ENCODE peak calls at places on chromosome 5, in four cellular contexts. One of them, this sample, is unnamed.

GRCh38 chr5:38541174-38541724 is 15.2 kb downstream of the LIFR start:
- DNase-seq in heart right ventricle: no peak
- DNase-seq in fibroblast of lung: no peak
- DNase-seq in Peyer's patch: no peak
- DNase-seq in this sample: no peak

GRCh38 chr5:77630246-77631165 is 8.0 kb downstream of the OTP start:
- DNase-seq in heart right ventricle: peak
- DNase-seq in Peyer's patch: peak
- DNase-seq in fibroblast of lung: no peak
- DNase-seq in this sample: no peak

GRCh38 chr5:6504677-6505414 is 56.2 kb downstream of the UBE2QL1 start:
- DNase-seq in fibroblast of lung: no peak
- DNase-seq in heart right ventricle: no peak
- DNase-seq in Peyer's patch: no peak
- DNase-seq in this sample: peak

GRCh38 chr5:17185776-17186175 is 31.7 kb upstream of the BASP1 start:
- DNase-seq in fibroblast of lung: peak
- DNase-seq in Peyer's patch: no peak
- DNase-seq in heart right ventricle: no peak
- DNase-seq in this sample: peak

GRCh38 chr5:121251954-121252353 is 599.7 kb upstream of the FTMT start:
- DNase-seq in fibroblast of lung: peak
- DNase-seq in Peyer's patch: no peak
- DNase-seq in heart right ventricle: no peak
- DNase-seq in this sample: peak

GRCh38 chr5:76473676-76474075 is 70.6 kb downstream of the IQGAP2 start:
- DNase-seq in heart right ventricle: no peak
- DNase-seq in Peyer's patch: peak
- DNase-seq in fibroblast of lung: no peak
- DNase-seq in this sample: no peak

GRCh38 chr5:42495908-42496307 is 72.7 kb downstream of the GHR start:
- DNase-seq in Peyer's patch: no peak
- DNase-seq in fibroblast of lung: peak
- DNase-seq in heart right ventricle: no peak
- DNase-seq in this sample: no peak

GRCh38 chr5:42944989-42945388 is 95.1 kb downstream of the ANXA2R start:
- DNase-seq in Peyer's patch: no peak
- DNase-seq in heart right ventricle: no peak
- DNase-seq in fibroblast of lung: peak
- DNase-seq in this sample: peak

GRCh38 chr5:175654807-175655206 is 3.1 kb upstream of the HRH2 start:
- DNase-seq in fibroblast of lung: no peak
- DNase-seq in heart right ventricle: no peak
- DNase-seq in Peyer's patch: no peak
- DNase-seq in this sample: no peak

GRCh38 chr5:150613991-150614650 is 26.3 kb upstream of the SYNPO start:
- DNase-seq in Peyer's patch: no peak
- DNase-seq in fibroblast of lung: no peak
- DNase-seq in heart right ventricle: peak
- DNase-seq in this sample: no peak

GRCh38 chr5:170366276-170366675 is 22.9 kb downstream of the KCNMB1 start:
- DNase-seq in Peyer's patch: no peak
- DNase-seq in fibroblast of lung: no peak
- DNase-seq in heart right ventricle: no peak
- DNase-seq in this sample: no peak

GRCh38 chr5:28009526-28010025 is 971.2 kb upstream of the CDH9 start:
- DNase-seq in Peyer's patch: no peak
- DNase-seq in heart right ventricle: no peak
- DNase-seq in fibroblast of lung: no peak
- DNase-seq in this sample: peak

GRCh38 chr5:69166686-69167487 is at the start of gene CCNB1:
- DNase-seq in heart right ventricle: peak
- DNase-seq in fibroblast of lung: peak
- DNase-seq in Peyer's patch: peak
- DNase-seq in this sample: peak

GRCh38 chr5:153926201-153926600 is 112.5 kb downstream of the FAM114A2 start:
- DNase-seq in fibroblast of lung: no peak
- DNase-seq in heart right ventricle: no peak
- DNase-seq in Peyer's patch: no peak
- DNase-seq in this sample: no peak

GRCh38 chr5:172841258-172841657 is 7.2 kb downstream of the ERGIC1 start:
- DNase-seq in heart right ventricle: no peak
- DNase-seq in Peyer's patch: no peak
- DNase-seq in fibroblast of lung: no peak
- DNase-seq in this sample: no peak

GRCh38 chr5:139446956-139447779 is 7.8 kb upstream of the DNAJC18 start:
- DNase-seq in fibroblast of lung: no peak
- DNase-seq in Peyer's patch: no peak
- DNase-seq in heart right ventricle: no peak
- DNase-seq in this sample: peak

GRCh38 chr5:146877178-146877681 is 1.3 kb downstream of the PPP2R2B start:
- DNase-seq in Peyer's patch: no peak
- DNase-seq in heart right ventricle: no peak
- DNase-seq in fibroblast of lung: no peak
- DNase-seq in this sample: no peak

DNA sequence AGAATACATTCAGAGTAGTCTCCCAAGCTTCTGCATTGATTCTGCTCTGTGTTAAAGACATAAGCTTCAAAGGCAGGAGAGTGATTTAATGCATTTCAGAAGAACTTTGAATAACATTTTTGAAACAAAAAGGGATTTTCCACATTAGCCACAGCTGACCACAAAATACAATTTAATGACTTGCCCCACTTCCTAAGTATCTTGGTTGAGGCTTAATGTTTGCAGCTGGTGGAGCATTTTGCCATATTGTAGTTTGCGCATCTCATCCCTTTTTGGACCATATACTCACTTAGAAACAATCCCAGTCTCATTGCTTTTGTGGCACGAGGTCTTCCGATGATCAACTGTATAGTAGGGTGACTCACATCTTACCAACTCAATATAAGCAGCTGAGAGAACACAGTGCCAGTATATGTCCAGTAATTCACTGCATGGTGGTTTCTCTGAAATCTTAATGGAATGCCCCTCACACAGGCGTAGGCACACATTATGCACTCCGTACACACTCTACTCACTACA is 455.8 kb upstream of the PTGER4 start:
- DNase-seq in heart right ventricle: no peak
- DNase-seq in Peyer's patch: no peak
- DNase-seq in fibroblast of lung: peak
- DNase-seq in this sample: peak
- H3K4me3 ChIP-seq in heart right ventricle: no peak
- H3K4me3 ChIP-seq in Peyer's patch: no peak
- H3K4me3 ChIP-seq in fibroblast of lung: no peak
- H3K4me3 ChIP-seq in this sample: no peak

GRCh38 chr5:164255598-164256213 is 750.3 kb downstream of the MAT2B start:
- DNase-seq in Peyer's patch: no peak
- DNase-seq in fibroblast of lung: no peak
- DNase-seq in heart right ventricle: no peak
- DNase-seq in this sample: no peak
- TF ChIP-seq CTCF in Peyer's patch: no peak
- TF ChIP-seq CTCF in fibroblast of lung: no peak
- TF ChIP-seq CTCF in heart right ventricle: no peak
- TF ChIP-seq CTCF in this sample: no peak

GRCh38 chr5:41048986-41049385 is 22.2 kb downstream of the MROH2B start:
- DNase-seq in Peyer's patch: no peak
- DNase-seq in heart right ventricle: no peak
- DNase-seq in fibroblast of lung: no peak
- DNase-seq in this sample: peak
- H3K4me3 ChIP-seq in Peyer's patch: no peak
- H3K4me3 ChIP-seq in heart right ventricle: no peak
- H3K4me3 ChIP-seq in fibroblast of lung: no peak
- H3K4me3 ChIP-seq in this sample: no peak

DNA sequence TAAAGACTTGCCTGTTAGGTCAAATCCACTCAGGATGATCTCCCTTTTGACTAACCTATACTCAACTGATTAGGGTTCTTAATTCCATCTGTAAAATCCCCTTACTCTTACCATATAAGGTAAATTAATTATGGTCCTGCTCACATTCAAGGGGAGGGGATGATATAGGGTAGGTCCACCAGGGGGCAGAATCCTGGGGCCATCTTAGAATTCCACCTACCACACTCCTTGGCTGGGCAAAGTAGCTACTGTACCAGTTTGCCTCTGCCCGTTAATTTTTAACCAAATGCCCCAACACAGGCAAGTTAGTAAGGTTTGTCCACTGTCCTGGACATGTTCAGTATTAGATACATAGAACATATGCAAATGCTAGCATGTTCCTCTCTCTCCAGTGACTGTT is 262.4 kb downstream of the SEMA5A start:
- DNase-seq in heart right ventricle: no peak
- DNase-seq in Peyer's patch: no peak
- DNase-seq in fibroblast of lung: no peak
- DNase-seq in this sample: no peak
- TF ChIP-seq CTCF in heart right ventricle: no peak
- TF ChIP-seq CTCF in Peyer's patch: no peak
- TF ChIP-seq CTCF in fibroblast of lung: no peak
- TF ChIP-seq CTCF in this sample: peak

DNA sequence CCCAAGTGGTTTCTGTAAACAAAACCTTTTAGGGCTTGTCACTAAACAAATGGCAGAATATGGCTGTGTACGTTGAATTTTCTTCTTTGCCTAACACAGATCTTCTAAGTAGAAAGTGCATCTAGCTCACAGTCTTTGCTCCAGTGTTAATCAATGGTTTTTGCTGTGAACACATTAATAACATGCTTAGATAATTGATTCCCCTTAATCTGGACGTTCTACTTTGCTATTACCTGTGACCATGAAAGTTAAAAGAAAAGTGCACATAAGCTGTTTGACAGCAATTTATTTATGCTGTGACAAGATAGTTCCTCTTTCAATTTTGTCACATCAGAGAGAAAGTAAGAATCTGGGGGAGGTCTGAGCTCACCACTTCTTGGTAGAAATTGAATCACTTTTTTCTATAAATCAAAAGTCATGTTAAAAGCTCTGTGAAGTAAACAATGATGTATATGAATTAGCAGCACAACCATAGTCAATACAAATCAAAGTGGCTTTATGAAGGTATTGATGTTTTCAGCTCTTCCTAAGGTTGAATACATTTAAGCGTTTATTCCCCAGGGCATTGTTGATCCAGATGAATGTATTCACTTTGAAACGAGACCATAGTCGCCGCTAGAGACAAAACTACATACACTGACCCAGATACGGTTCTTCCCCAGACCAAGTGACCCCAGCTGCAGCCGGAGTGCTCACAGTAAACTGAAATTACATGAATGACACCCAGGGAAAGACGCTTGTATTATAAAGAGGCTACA is 174.6 kb upstream of the ZNF608 start:
- DNase-seq in fibroblast of lung: no peak
- DNase-seq in heart right ventricle: no peak
- DNase-seq in Peyer's patch: peak
- DNase-seq in this sample: no peak
- H3K4me3 ChIP-seq in fibroblast of lung: no peak
- H3K4me3 ChIP-seq in heart right ventricle: no peak
- H3K4me3 ChIP-seq in Peyer's patch: no peak
- H3K4me3 ChIP-seq in this sample: no peak

This sample was measured in astrocyte of the spinal cord.